ENCODE peak calls at places on chromosomes 12 and 14, in eight cellular contexts. One of them, this sample, is unnamed. For H3K4me1, the result is how much of the 10 kb centered on the place peaks cover.

GRCh38 chr14:64715628-64716412 is 11.6 kb downstream of the PLEKHG3 start:
- DNase-seq in endothelial cell of umbilical vein: no peak
- DNase-seq in HepG2: no peak
- DNase-seq in K562: no peak
- DNase-seq in HCT116: no peak
- DNase-seq in stomach: peak
- DNase-seq in spleen: no peak
- DNase-seq in breast epithelium: peak
- DNase-seq in this sample: no peak

GRCh38 chr12:65952737-65953209 is 128.5 kb downstream of the HMGA2 start:
- DNase-seq in endothelial cell of umbilical vein: peak
- DNase-seq in HepG2: peak
- DNase-seq in K562: no peak
- DNase-seq in HCT116: no peak
- DNase-seq in stomach: no peak
- DNase-seq in spleen: no peak
- DNase-seq in breast epithelium: no peak
- DNase-seq in this sample: peak

GRCh38 chr12:130192667-130193345 is 30.5 kb downstream of the FZD10 start:
- DNase-seq in endothelial cell of umbilical vein: no peak
- DNase-seq in HepG2: peak
- DNase-seq in K562: no peak
- DNase-seq in HCT116: no peak
- DNase-seq in stomach: peak
- DNase-seq in spleen: no peak
- DNase-seq in breast epithelium: no peak
- DNase-seq in this sample: no peak

GRCh38 chr12:109767456-109767855 is 53.8 kb downstream of the FAM222A start:
- DNase-seq in endothelial cell of umbilical vein: no peak
- DNase-seq in HepG2: no peak
- DNase-seq in K562: no peak
- DNase-seq in HCT116: no peak
- DNase-seq in stomach: no peak
- DNase-seq in spleen: no peak
- DNase-seq in breast epithelium: no peak
- DNase-seq in this sample: no peak

GRCh38 chr12:65648461-65648860 is 175.8 kb upstream of the HMGA2 start:
- DNase-seq in endothelial cell of umbilical vein: no peak
- DNase-seq in HepG2: no peak
- DNase-seq in K562: no peak
- DNase-seq in HCT116: no peak
- DNase-seq in stomach: no peak
- DNase-seq in spleen: no peak
- DNase-seq in breast epithelium: no peak
- DNase-seq in this sample: no peak

GRCh38 chr14:24734917-24735500 is 101.0 kb upstream of the GZMB start:
- DNase-seq in endothelial cell of umbilical vein: peak
- DNase-seq in HepG2: peak
- DNase-seq in K562: peak
- DNase-seq in HCT116: peak
- DNase-seq in stomach: peak
- DNase-seq in spleen: no peak
- DNase-seq in breast epithelium: no peak
- DNase-seq in this sample: no peak

GRCh38 chr14:48008646-48009045 is 333.2 kb upstream of the MDGA2 start:
- DNase-seq in endothelial cell of umbilical vein: no peak
- DNase-seq in HepG2: no peak
- DNase-seq in K562: no peak
- DNase-seq in HCT116: no peak
- DNase-seq in stomach: no peak
- DNase-seq in spleen: no peak
- DNase-seq in breast epithelium: no peak
- DNase-seq in this sample: no peak

GRCh38 chr12:52156757-52157565 is 34.9 kb downstream of the KRT80 start:
- DNase-seq in endothelial cell of umbilical vein: peak
- DNase-seq in HepG2: peak
- DNase-seq in K562: peak
- DNase-seq in HCT116: no peak
- DNase-seq in stomach: peak
- DNase-seq in spleen: peak
- DNase-seq in breast epithelium: peak
- DNase-seq in this sample: no peak

GRCh38 chr14:92924247-92924646 is 1.3 kb downstream of the CHGA start:
- DNase-seq in endothelial cell of umbilical vein: no peak
- DNase-seq in HepG2: no peak
- DNase-seq in K562: no peak
- DNase-seq in HCT116: no peak
- DNase-seq in stomach: no peak
- DNase-seq in spleen: no peak
- DNase-seq in breast epithelium: no peak
- DNase-seq in this sample: no peak

GRCh38 chr12:54425696-54426095 is 6.6 kb upstream of the ITGA5 start:
- DNase-seq in endothelial cell of umbilical vein: no peak
- DNase-seq in HepG2: no peak
- DNase-seq in K562: peak
- DNase-seq in HCT116: no peak
- DNase-seq in stomach: no peak
- DNase-seq in spleen: no peak
- DNase-seq in breast epithelium: no peak
- DNase-seq in this sample: no peak
- H3K4me1 ChIP-seq in endothelial cell of umbilical vein: half or more
- H3K4me1 ChIP-seq in HepG2: under half
- H3K4me1 ChIP-seq in K562: under half
- H3K4me1 ChIP-seq in HCT116: under half
- H3K4me1 ChIP-seq in stomach: under half
- H3K4me1 ChIP-seq in spleen: under half
- H3K4me1 ChIP-seq in breast epithelium: under half
- H3K4me1 ChIP-seq in this sample: under half

GRCh38 chr14:100045687-100046344 is 19.4 kb upstream of the EVL start:
- DNase-seq in endothelial cell of umbilical vein: no peak
- DNase-seq in HepG2: no peak
- DNase-seq in K562: no peak
- DNase-seq in HCT116: no peak
- DNase-seq in stomach: no peak
- DNase-seq in spleen: no peak
- DNase-seq in breast epithelium: no peak
- DNase-seq in this sample: no peak
- TF ChIP-seq POLR2AphosphoS5 in endothelial cell of umbilical vein: no peak
- TF ChIP-seq POLR2AphosphoS5 in HepG2: no peak
- TF ChIP-seq POLR2AphosphoS5 in K562: no peak
- TF ChIP-seq POLR2AphosphoS5 in HCT116: no peak
- TF ChIP-seq POLR2AphosphoS5 in stomach: no peak
- TF ChIP-seq POLR2AphosphoS5 in spleen: no peak
- TF ChIP-seq POLR2AphosphoS5 in breast epithelium: no peak
- TF ChIP-seq POLR2AphosphoS5 in this sample: no peak

GRCh38 chr12:77850698-77851097 is 20.0 kb downstream of the NAV3 start:
- DNase-seq in endothelial cell of umbilical vein: no peak
- DNase-seq in HepG2: no peak
- DNase-seq in K562: no peak
- DNase-seq in HCT116: no peak
- DNase-seq in stomach: no peak
- DNase-seq in spleen: no peak
- DNase-seq in breast epithelium: no peak
- DNase-seq in this sample: no peak

GRCh38 chr12:77845831-77846230 is 15.1 kb downstream of the NAV3 start:
- DNase-seq in endothelial cell of umbilical vein: peak
- DNase-seq in HepG2: no peak
- DNase-seq in K562: no peak
- DNase-seq in HCT116: no peak
- DNase-seq in stomach: no peak
- DNase-seq in spleen: no peak
- DNase-seq in breast epithelium: no peak
- DNase-seq in this sample: no peak

GRCh38 chr12:77842430-77842829 is 11.7 kb downstream of the NAV3 start:
- DNase-seq in endothelial cell of umbilical vein: no peak
- DNase-seq in HepG2: peak
- DNase-seq in K562: no peak
- DNase-seq in HCT116: no peak
- DNase-seq in stomach: no peak
- DNase-seq in spleen: no peak
- DNase-seq in breast epithelium: no peak
- DNase-seq in this sample: no peak

GRCh38 chr12:77847060-77847541 is 16.4 kb downstream of the NAV3 start:
- DNase-seq in endothelial cell of umbilical vein: peak
- DNase-seq in HepG2: no peak
- DNase-seq in K562: no peak
- DNase-seq in HCT116: no peak
- DNase-seq in stomach: no peak
- DNase-seq in spleen: no peak
- DNase-seq in breast epithelium: no peak
- DNase-seq in this sample: peak

GRCh38 chr12:77847665-77848431 is 17.2 kb downstream of the NAV3 start:
- DNase-seq in endothelial cell of umbilical vein: peak
- DNase-seq in HepG2: no peak
- DNase-seq in K562: no peak
- DNase-seq in HCT116: peak
- DNase-seq in stomach: no peak
- DNase-seq in spleen: no peak
- DNase-seq in breast epithelium: no peak
- DNase-seq in this sample: peak
- H3K27ac ChIP-seq in endothelial cell of umbilical vein: peak
- H3K27ac ChIP-seq in HepG2: no peak
- H3K27ac ChIP-seq in K562: no peak
- H3K27ac ChIP-seq in HCT116: peak
- H3K27ac ChIP-seq in stomach: no peak
- H3K27ac ChIP-seq in spleen: no peak
- H3K27ac ChIP-seq in breast epithelium: peak
- H3K27ac ChIP-seq in this sample: peak

DNA sequence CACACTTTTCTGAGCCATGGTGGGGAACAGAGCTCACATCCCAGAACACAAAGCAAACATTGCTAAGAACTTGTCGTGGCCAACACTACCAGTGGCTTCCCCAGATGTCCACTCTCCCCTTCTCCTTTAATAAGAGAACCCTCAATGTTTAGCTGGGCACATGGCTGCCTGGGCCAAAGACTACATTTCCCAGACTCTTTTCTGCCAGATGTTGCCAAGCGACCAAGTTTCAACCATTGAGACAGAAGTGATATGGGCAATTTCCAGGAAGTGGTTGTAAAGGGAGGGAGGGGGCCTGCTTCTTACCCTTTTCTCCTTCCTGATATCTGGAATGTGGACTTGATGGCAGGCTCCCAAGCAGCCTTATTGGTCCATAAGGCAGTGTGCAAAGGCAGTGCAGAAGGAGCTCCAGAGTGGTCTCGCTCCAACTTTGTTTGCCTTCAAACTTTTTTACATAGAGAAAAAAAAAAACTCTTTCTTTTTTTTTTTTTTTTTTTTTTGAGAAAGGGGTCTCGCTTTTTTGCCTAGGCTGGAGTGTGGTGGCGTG is 24.9 kb upstream of the JDP2 start:
- DNase-seq in endothelial cell of umbilical vein: no peak
- DNase-seq in HepG2: no peak
- DNase-seq in K562: no peak
- DNase-seq in HCT116: no peak
- DNase-seq in stomach: no peak
- DNase-seq in spleen: no peak
- DNase-seq in breast epithelium: no peak
- DNase-seq in this sample: no peak
- H3K4me1 ChIP-seq in endothelial cell of umbilical vein: under half
- H3K4me1 ChIP-seq in HepG2: under half
- H3K4me1 ChIP-seq in K562: under half
- H3K4me1 ChIP-seq in HCT116: under half
- H3K4me1 ChIP-seq in stomach: under half
- H3K4me1 ChIP-seq in spleen: under half
- H3K4me1 ChIP-seq in breast epithelium: under half
- H3K4me1 ChIP-seq in this sample: under half